ENCODE peak calls at places on chromosomes 4 and X, in nine cellular contexts. Q is nephron progenitor cell, I is NCI-H1436, C is tibial artery, B is hypothalamus, O is brain pericyte, K is ureter, X is trophoblast cell, L is endothelial cell. T is an unnamed sample.

GRCh38 chr4:66585767-66586166 is 915.5 kb upstream of the EPHA5 start:
- DNase-seq in B (no peak), Q (no peak), C (no peak), O (no peak), X (no peak), I (no peak), K (no peak), L (no peak), T (no peak)

GRCh38 chr4:108272566-108272965 is 103.8 kb upstream of the LEF1 start:
- DNase-seq in O (no peak), B (no peak), Q (no peak), C (no peak), X (no peak), K (no peak), I (no peak), L (no peak), T (no peak)

GRCh38 chrX:69027181-69028005 is 137.9 kb downstream of the PJA1 start:
- DNase-seq in C (no peak), O (no peak), I (no peak), X (peak), L (no peak), Q (peak), B (no peak), K (peak), T (no peak)

GRCh38 chrX:124098089-124098488 is 136.6 kb downstream of the STAG2 start:
- DNase-seq in L (no peak), I (peak), X (no peak), O (no peak), C (no peak), B (no peak), Q (no peak), K (no peak), T (no peak)

GRCh38 chr4:148452970-148453369 is 10.8 kb upstream of the NR3C2 start:
- DNase-seq in Q (no peak), L (no peak), K (no peak), I (no peak), X (no peak), B (no peak), C (no peak), O (no peak), T (no peak)

GRCh38 chr4:38030023-38030422 is 69.8 kb downstream of the PTTG2 start:
- DNase-seq in X (no peak), B (no peak), K (no peak), L (no peak), Q (no peak), I (no peak), O (no peak), C (no peak), T (no peak)

GRCh38 chr4:41656572-41657301 is 91.8 kb downstream of the PHOX2B start:
- DNase-seq in L (no peak), O (no peak), Q (no peak), I (no peak), X (no peak), B (no peak), C (peak), K (no peak), T (no peak)

GRCh38 chr4:127370495-127371069 is 262.2 kb upstream of the INTU start:
- DNase-seq in B (no peak), K (no peak), Q (no peak), I (no peak), L (no peak), O (no peak), C (peak), X (no peak), T (no peak)

GRCh38 chrX:107712231-107713204 is 63.1 kb downstream of the TSC22D3 start:
- DNase-seq in O (no peak), C (peak), B (no peak), I (no peak), Q (no peak), L (no peak), X (no peak), K (peak), T (peak)

GRCh38 chr4:78684196-78685079 is 91.7 kb upstream of the BMP2K start:
- DNase-seq in I (no peak), C (no peak), L (no peak), B (no peak), K (no peak), Q (no peak), X (peak), O (no peak), T (no peak)

GRCh38 chr4:43339435-43339834 is 446.9 kb downstream of the GRXCR1 start:
- DNase-seq in X (no peak), C (no peak), Q (no peak), O (no peak), K (no peak), I (no peak), L (no peak), B (no peak), T (no peak)

GRCh38 chrX:52082578-52082977 is 13.6 kb upstream of the MAGED4B start:
- DNase-seq in O (no peak), Q (no peak), I (no peak), K (no peak), L (no peak), C (no peak), X (no peak), B (no peak), T (no peak)

GRCh38 chr4:70761276-70761816 is 39.6 kb downstream of the RUFY3 start:
- DNase-seq in K (no peak), X (no peak), C (no peak), Q (no peak), L (no peak), I (no peak), O (no peak), B (no peak), T (no peak)

GRCh38 chrX:119505945-119506344 is 37.7 kb downstream of the SLC25A5 start:
- DNase-seq in O (no peak), X (no peak), L (no peak), Q (no peak), B (no peak), K (no peak), C (no peak), I (no peak), T (no peak)

GRCh38 chr4:44162538-44163270 is 285.9 kb downstream of the KCTD8 start:
- DNase-seq in O (no peak), L (no peak), C (no peak), K (no peak), Q (no peak), X (no peak), B (no peak), I (no peak), T (no peak)

GRCh38 chr4:87734936-87735335 is 64.4 kb upstream of the IBSP start:
- DNase-seq in X (no peak), Q (no peak), O (no peak), L (no peak), B (no peak), C (no peak), I (no peak), K (no peak), T (no peak)

GRCh38 chrX:28901637-28902036 is 314.4 kb downstream of the IL1RAPL1 start:
- DNase-seq in C (no peak), L (no peak), K (no peak), X (no peak), B (no peak), I (no peak), O (no peak), Q (no peak), T (no peak)

GRCh38 chr4:88008133-88008621 is 742 bp downstream of the PKD2 start:
- DNase-seq in B (peak), C (peak), I (no peak), K (no peak), X (peak), L (peak), O (no peak), Q (peak), T (no peak)

GRCh38 chr4:184804621-184805020 is 21.1 kb downstream of the ACSL1 start:
- DNase-seq in X (no peak), Q (no peak), K (no peak), L (no peak), C (no peak), O (no peak), B (no peak), I (no peak), T (no peak)

GRCh38 chr4:176238819-176239218 is 30.2 kb downstream of the ASB5 start:
- DNase-seq in I (no peak), C (no peak), Q (no peak), L (no peak), O (no peak), X (no peak), K (no peak), B (no peak), T (no peak)

GRCh38 chr4:15651682-15652081 is 3.5 kb downstream of the FBXL5 start:
- DNase-seq in B (no peak), Q (no peak), X (no peak), O (no peak), C (no peak), L (no peak), I (no peak), K (no peak), T (no peak)

GRCh38 chr4:186881521-186882220 is 158.0 kb upstream of the FAT1 start:
- DNase-seq in K (no peak), B (no peak), O (no peak), L (no peak), X (no peak), C (no peak), I (no peak), Q (no peak), T (no peak)

T was measured in T-helper 1 cell.